ENCODE peak calls at places on chromosomes 16 and 17, in five cellular contexts. A is PC-9, U is right lobe of liver, D is right cardiac atrium, F is heart left ventricle. G is an unnamed sample. For H3K27me3, the result is how much of the 10 kb centered on the place peaks cover.

GRCh38 chr17:63694974-63695773 is 4.8 kb downstream of the LIMD2 start:
- DNase-seq in F (no peak), U (no peak), A (no peak), D (no peak), G (no peak)

GRCh38 chr17:45430738-45431530 is 1.7 kb downstream of the ARHGAP27 start:
- DNase-seq in A (peak), D (no peak), F (no peak), U (no peak), G (peak)

GRCh38 chr16:12917246-12917645 is 15.8 kb downstream of the SHISA9 start:
- DNase-seq in D (no peak), F (no peak), U (no peak), A (no peak), G (no peak)

GRCh38 chr16:86117756-86118155 is 218.8 kb downstream of the IRF8 start:
- DNase-seq in A (no peak), D (no peak), U (no peak), F (no peak), G (no peak)

GRCh38 chr17:82865996-82866395 is 26.2 kb upstream of the ZNF750 start:
- DNase-seq in F (no peak), A (no peak), U (no peak), D (no peak), G (no peak)

GRCh38 chr17:56320443-56320842 is 167.2 kb downstream of the ANKFN1 start:
- DNase-seq in D (no peak), F (no peak), A (no peak), U (no peak), G (no peak)

GRCh38 chr17:31434404-31435050 is 43.1 kb downstream of the RAB11FIP4 start:
- DNase-seq in A (no peak), D (no peak), U (no peak), F (no peak), G (no peak)

GRCh38 chr17:77423589-77424451 is 283.1 kb downstream of the SEC14L1 start:
- DNase-seq in U (peak), D (peak), F (peak), A (no peak), G (no peak)

GRCh38 chr17:58401287-58401686 is 16.0 kb downstream of the RNF43 start:
- DNase-seq in D (no peak), U (no peak), F (no peak), A (no peak), G (no peak)

GRCh38 chr17:74268554-74268953 is 5.5 kb upstream of the DNAI2 start:
- DNase-seq in U (no peak), F (no peak), D (no peak), A (peak), G (no peak)

GRCh38 chr17:79983456-79983855 is 52.2 kb downstream of the TBC1D16 start:
- DNase-seq in A (no peak), D (no peak), F (no peak), U (peak), G (no peak)

GRCh38 chr17:76614912-76615617 is 28.5 kb downstream of the ST6GALNAC1 start:
- DNase-seq in U (peak), A (no peak), D (no peak), F (no peak), G (no peak)

GRCh38 chr17:55273579-55274370 is 9.0 kb downstream of the HLF start:
- DNase-seq in A (no peak), F (peak), D (peak), U (peak), G (no peak)

GRCh38 chr17:75371981-75372380 is 33.5 kb downstream of the GRB2 start:
- DNase-seq in A (no peak), F (no peak), D (no peak), U (no peak), G (no peak)

GRCh38 chr16:66904428-66904845 is 14.2 kb downstream of the CDH16 start:
- DNase-seq in F (no peak), U (no peak), A (no peak), D (no peak), G (no peak)

GRCh38 chr16:19559242-19559910 is 3.9 kb downstream of the VPS35L start:
- DNase-seq in U (no peak), D (no peak), A (peak), F (no peak), G (peak)

GRCh38 chr16:86634290-86634689 is 55.9 kb downstream of the FOXL1 start:
- DNase-seq in A (no peak), U (no peak), F (no peak), D (no peak), G (no peak)

GRCh38 chr16:5862103-5863003 is 764.8 kb upstream of the EEF2KMT start:
- DNase-seq in F (no peak), D (no peak), A (no peak), U (no peak), G (no peak)

GRCh38 chr16:66927918-66928649 is 2.7 kb upstream of the RRAD start:
- DNase-seq in U (no peak), D (no peak), A (peak), F (no peak), G (no peak)

GRCh38 chr16:21638573-21638975 is 13.8 kb downstream of the IGSF6 start:
- DNase-seq in A (no peak), F (no peak), U (no peak), D (no peak), G (peak)

GRCh38 chr16:49851468-49851787 is 4.5 kb downstream of the ZNF423 start:
- DNase-seq in A (no peak), F (no peak), U (no peak), D (no peak), G (no peak)

GRCh38 chr16:2819939-2820835 is 3.1 kb downstream of the PRSS21 start:
- DNase-seq in A (no peak), U (peak), D (no peak), F (no peak), G (no peak)

GRCh38 chr16:54403580-54403979 is 117.0 kb upstream of the IRX3 start:
- DNase-seq in U (no peak), F (no peak), D (no peak), A (no peak), G (no peak)

GRCh38 chr17:6768447-6768846 is 7.6 kb upstream of the FBXO39 start:
- DNase-seq in A (no peak), U (no peak), D (no peak), F (no peak), G (no peak)

GRCh38 chr17:49357516-49357915 is 4.5 kb downstream of the ZNF652 start:
- DNase-seq in F (no peak), U (no peak), D (no peak), A (no peak), G (peak)

GRCh38 chr17:1909985-1910384 is 80.2 kb downstream of the RPA1 start:
- DNase-seq in U (no peak), D (no peak), A (no peak), F (no peak), G (no peak)
- H3K27me3 ChIP-seq in U (under half), D (under half), A (under half), F (under half), G (under half)

DNA sequence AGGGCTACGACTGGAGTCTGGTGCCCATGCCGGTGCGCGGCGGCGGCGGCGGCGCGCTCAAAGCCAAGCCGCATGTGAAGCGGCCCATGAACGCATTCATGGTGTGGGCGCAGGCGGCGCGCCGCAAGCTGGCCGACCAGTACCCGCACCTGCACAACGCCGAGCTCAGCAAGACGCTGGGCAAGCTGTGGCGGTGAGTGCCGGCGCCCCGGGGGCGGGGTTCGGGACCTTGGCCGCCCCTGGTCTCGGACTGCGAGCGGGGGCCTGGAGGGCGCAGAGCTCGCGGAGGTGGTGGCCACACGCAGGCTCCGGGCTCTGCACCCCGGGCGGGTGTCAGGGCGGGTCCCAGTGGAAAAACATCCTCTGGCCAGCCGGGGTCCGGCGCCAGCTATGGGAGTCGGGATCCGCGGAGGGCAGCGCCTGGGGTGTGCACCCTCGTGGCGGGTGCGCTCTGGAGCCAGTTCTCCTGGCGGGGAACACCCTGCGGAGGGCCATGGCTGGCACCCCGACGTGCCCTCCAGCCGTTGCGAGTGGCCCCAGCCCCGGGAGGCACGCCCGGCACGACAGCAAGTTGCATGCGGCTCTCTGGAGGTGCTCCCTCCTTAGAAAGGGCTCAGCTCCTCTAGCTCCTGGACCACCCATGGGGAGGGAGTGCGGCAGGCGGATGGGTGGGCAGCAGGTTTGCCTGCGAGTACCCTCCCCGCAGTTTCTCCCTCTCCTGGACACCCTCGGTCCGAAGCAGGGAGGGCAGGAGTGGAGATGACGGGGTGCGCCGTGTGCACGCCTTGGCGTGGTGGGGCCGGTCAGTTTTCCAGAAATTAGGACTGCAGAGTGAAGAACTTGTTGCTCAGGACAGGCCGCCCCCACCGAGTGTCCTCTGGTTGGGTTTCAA is 828 bp downstream of the SOX8 start:
- DNase-seq in U (no peak), D (peak), A (no peak), F (no peak), G (no peak)
- H3K27me3 ChIP-seq in U (under half), D (under half), A (half or more), F (under half), G (under half)

DNA sequence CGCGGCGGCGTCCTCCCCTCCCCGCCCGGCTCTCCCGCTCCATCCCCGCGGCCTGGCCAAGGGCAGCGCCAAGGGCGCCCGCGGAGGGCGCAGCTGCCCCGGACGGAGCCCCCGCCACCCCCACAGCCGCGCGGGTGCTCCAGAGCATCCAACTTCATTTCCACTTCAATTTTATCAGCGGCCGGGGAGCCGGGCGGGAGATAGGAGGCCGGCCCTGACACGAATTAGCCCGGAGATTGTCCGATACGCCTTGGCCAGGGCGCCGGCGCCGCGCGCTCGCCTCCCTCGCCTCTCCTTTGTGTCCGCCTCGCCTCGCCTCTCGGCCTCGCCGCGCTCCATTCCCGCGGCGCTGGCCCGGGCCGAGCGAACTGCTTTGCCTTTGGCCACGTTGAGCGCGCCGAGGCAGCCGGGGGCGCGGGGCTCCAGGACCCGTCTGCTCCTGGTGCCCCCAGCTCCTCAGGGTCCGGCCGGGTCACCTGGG is 129.1 kb upstream of the LHX1 start:
- DNase-seq in U (no peak), F (no peak), A (no peak), D (no peak), G (no peak)
- H3K27me3 ChIP-seq in U (under half), F (under half), A (under half), D (under half), G (under half)

GRCh38 chr16:1213796-1214372 is 11.2 kb downstream of the TPSG1 start:
- DNase-seq in D (no peak), U (no peak), F (no peak), A (no peak), G (no peak)
- H3K27me3 ChIP-seq in D (under half), U (under half), F (under half), A (half or more), G (under half)

GRCh38 chr16:88390265-88390664 is 7.5 kb downstream of the ZNF469 start:
- DNase-seq in U (no peak), D (no peak), A (no peak), F (no peak), G (no peak)

GRCh38 chr16:88390760-88391496 is 8.2 kb downstream of the ZNF469 start:
- DNase-seq in A (no peak), U (no peak), F (peak), D (no peak), G (no peak)

GRCh38 chr16:88392111-88392510 is 9.4 kb downstream of the ZNF469 start:
- DNase-seq in D (no peak), U (no peak), A (no peak), F (no peak), G (no peak)

GRCh38 chr16:88392616-88393015 is 9.9 kb downstream of the ZNF469 start:
- DNase-seq in A (no peak), D (no peak), F (no peak), U (no peak), G (no peak)

DNA sequence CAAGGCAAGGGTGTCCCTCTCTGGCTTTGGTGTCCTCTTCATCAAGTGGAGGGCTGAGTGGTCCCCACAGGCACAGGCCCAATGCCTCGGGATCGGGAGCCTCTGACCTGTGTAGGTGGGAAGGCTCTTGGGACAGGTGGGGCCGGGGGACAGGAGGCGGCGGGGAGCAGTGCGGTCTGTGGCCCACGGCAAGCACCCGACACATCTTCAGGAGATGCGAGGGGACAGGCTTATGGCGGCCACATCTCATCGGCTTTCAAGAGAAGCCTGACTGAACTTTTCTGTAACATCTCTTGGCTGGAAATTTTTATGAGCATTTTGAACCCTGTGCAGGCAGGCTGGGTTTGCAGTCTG is 8.7 kb downstream of the ZNF469 start:
- DNase-seq in F (no peak), U (no peak), A (no peak), D (no peak), G (no peak)
- H3K27me3 ChIP-seq in F (under half), U (under half), A (under half), D (under half), G (under half)

GRCh38 chr17:35752945-35753764 is at the start of gene GAS2L2:
- DNase-seq in A (no peak), D (no peak), U (no peak), F (no peak), G (no peak)
- H3K27me3 ChIP-seq in A (under half), D (under half), U (under half), F (under half), G (under half)

DNA sequence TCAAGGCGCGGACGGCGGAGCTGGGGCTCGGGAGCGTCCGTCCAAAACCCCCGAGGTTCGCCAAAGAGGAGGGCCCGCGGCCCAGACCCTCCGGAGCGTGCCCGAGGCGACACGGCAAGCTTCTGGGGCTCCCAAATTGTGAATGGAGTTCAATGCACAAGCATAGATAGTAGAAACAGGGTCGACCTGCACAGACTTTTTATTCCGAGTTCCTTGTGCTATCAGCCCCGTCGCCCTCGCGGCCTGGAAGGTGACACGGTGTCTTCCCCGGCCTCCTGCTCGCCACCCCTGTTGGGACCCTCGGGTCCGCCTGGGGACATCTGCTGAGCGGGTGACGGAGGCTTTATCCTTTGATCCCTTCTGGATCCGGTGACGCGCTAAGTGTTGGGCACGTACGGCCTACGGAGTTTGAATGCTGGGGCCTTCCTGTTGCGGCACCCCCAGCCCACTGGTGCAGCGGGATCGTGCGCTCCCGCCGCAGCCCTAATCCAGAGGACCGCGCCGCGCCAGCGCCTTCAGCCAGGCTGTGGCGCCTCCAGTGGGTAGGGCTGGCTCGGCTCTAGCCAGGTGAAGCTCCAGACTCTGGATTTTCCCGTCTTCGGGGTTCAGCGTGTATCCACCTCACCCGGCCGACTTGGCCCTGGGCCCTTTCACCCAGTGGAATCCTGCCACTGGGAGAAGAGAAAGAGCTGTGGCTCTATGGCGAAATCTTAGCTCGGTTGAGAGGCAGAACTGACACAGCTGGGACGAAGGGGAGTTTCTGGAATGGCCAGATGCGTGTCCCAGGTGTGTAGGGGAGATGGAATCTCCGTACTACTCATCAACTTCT is 17.0 kb upstream of the NTN1 start:
- DNase-seq in F (no peak), D (no peak), A (no peak), U (no peak), G (no peak)
- H3K27me3 ChIP-seq in F (under half), D (under half), A (under half), U (under half), G (under half)

GRCh38 chr17:13283606-13284005 is 265.8 kb upstream of the ELAC2 start:
- DNase-seq in F (no peak), U (no peak), A (no peak), D (no peak), G (no peak)

GRCh38 chr17:13287226-13287625 is 269.4 kb upstream of the ELAC2 start:
- DNase-seq in A (no peak), U (no peak), F (no peak), D (no peak), G (no peak)

DNA sequence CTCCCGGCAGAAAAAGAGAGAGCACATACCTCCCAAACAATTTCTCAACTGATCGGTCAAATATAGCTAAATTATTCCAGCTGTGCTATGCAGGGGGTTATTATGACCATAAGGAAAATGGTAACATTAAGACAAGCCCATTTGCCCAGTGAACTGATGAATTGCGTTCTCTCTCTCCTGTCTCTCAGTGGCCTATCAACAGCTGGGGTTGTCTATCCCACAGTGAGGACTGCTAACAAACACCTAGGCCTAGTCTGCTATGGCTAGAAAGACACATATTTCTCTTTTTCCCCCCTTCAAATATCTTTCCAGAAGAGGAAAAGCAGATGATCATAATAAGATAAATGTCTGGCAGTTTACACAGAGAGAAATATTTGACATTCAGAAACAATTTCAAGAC is 263.8 kb upstream of the ELAC2 start:
- DNase-seq in U (no peak), D (no peak), F (no peak), A (no peak), G (no peak)
- H3K27me3 ChIP-seq in U (under half), D (under half), F (under half), A (under half), G (under half)

GRCh38 chr17:7848665-7849184 is 6.1 kb upstream of the TMEM88 start:
- DNase-seq in A (no peak), D (no peak), F (no peak), U (no peak), G (no peak)
- H3K27me3 ChIP-seq in A (under half), D (under half), F (under half), U (under half), G (under half)